ENCODE peak calls at places on chromosomes 6 and 20, in ten cellular contexts. K is iris pigment epithelial cell, I is AG04450, F is GM12892, N is NCI-H1436, V is glutamatergic neuron, S is RCC 7860, G is glomerular endothelial cell, X is GM04503, H is SHP77 treated with DMSO at 0.1 percent for 48 hours. Z is an unnamed sample.

GRCh38 chr20:3250091-3250504 is 11.1 kb upstream of the SLC4A11 start:
- DNase-seq in K (no peak), H (peak), I (no peak), X (no peak), N (no peak), S (no peak), G (no peak), F (no peak), V (peak), Z (no peak)

GRCh38 chr6:30742316-30743098 is at the start of gene FLOT1:
- DNase-seq in X (peak), H (peak), K (peak), I (peak), F (peak), N (peak), V (peak), G (no peak), S (peak), Z (no peak)

GRCh38 chr6:123742626-123743025 is 61.0 kb upstream of the NKAIN2 start:
- DNase-seq in S (no peak), N (no peak), K (peak), X (no peak), F (no peak), I (no peak), V (no peak), H (no peak), G (no peak), Z (no peak)

GRCh38 chr6:139376604-139377218 is 2.3 kb upstream of the CITED2 start:
- DNase-seq in I (no peak), K (peak), S (peak), G (no peak), N (no peak), F (no peak), V (no peak), X (peak), H (no peak), Z (no peak)

GRCh38 chr6:13453771-13454251 is 33.6 kb downstream of the GFOD1 start:
- DNase-seq in V (no peak), G (peak), K (no peak), H (no peak), I (no peak), F (no peak), X (no peak), N (peak), S (peak), Z (peak)

GRCh38 chr6:117907600-117908245 is 659 bp downstream of the SLC35F1 start:
- DNase-seq in X (no peak), G (no peak), F (peak), V (peak), N (no peak), H (no peak), I (no peak), K (no peak), S (no peak), Z (no peak)

GRCh38 chr20:44080646-44081267 is 106.2 kb downstream of the JPH2 start:
- DNase-seq in N (peak), G (peak), I (peak), X (no peak), H (peak), F (peak), V (peak), S (peak), K (peak), Z (peak)

GRCh38 chr6:122956376-122956775 is 39.7 kb upstream of the CLVS2 start:
- DNase-seq in K (no peak), X (no peak), I (no peak), H (no peak), F (no peak), N (no peak), S (no peak), V (no peak), G (no peak), Z (no peak)

GRCh38 chr6:153210083-153210482 is 79.0 kb upstream of the RGS17 start:
- DNase-seq in N (no peak), X (no peak), V (no peak), F (no peak), H (no peak), K (peak), I (peak), G (no peak), S (no peak), Z (peak)

GRCh38 chr6:129575378-129576118 is 134.4 kb downstream of the ARHGAP18 start:
- DNase-seq in S (peak), H (no peak), X (no peak), V (no peak), G (peak), K (peak), F (no peak), I (no peak), N (no peak), Z (no peak)

GRCh38 chr6:56255370-56255769 is 8.0 kb upstream of the COL21A1 start:
- DNase-seq in X (no peak), S (no peak), H (no peak), I (no peak), G (no peak), K (no peak), F (no peak), V (no peak), N (no peak), Z (no peak)

Z was measured in HS-5.